ENCODE peak calls at places on chromosomes 3 and 15, in five cellular contexts. T, J, L, G and W are unnamed samples. For H3K4me1, the result is how much of the 10 kb centered on the place peaks cover.

GRCh38 chr3:134211797-134212196 is 38.9 kb downstream of the RYK start:
- DNase-seq in T (peak), J (no peak), L (peak), G (no peak), W (no peak)

GRCh38 chr3:49868951-49869454 is 703 bp downstream of the CAMKV start:
- DNase-seq in T (no peak), J (no peak), L (peak), G (no peak), W (no peak)

GRCh38 chr3:141876891-141877561 is 583 bp downstream of the ATP1B3 start:
- DNase-seq in T (peak), J (no peak), L (peak), G (no peak), W (peak)

GRCh38 chr15:69469467-69470191 is 17.0 kb downstream of the RPLP1 start:
- DNase-seq in T (no peak), J (no peak), L (peak), G (no peak), W (no peak)

GRCh38 chr3:118487734-118488133 is 546.9 kb downstream of the IGSF11 start:
- DNase-seq in T (no peak), J (no peak), L (no peak), G (no peak), W (no peak)

GRCh38 chr3:9229325-9229724 is 20.1 kb downstream of the SRGAP3 start:
- DNase-seq in T (no peak), J (no peak), L (no peak), G (no peak), W (no peak)

GRCh38 chr15:42616107-42616506 is 40.7 kb downstream of the STARD9 start:
- DNase-seq in T (no peak), J (no peak), L (no peak), G (no peak), W (no peak)

GRCh38 chr3:121155023-121155422 is 247.0 kb downstream of the STXBP5L start:
- DNase-seq in T (no peak), J (no peak), L (no peak), G (no peak), W (no peak)

DNA sequence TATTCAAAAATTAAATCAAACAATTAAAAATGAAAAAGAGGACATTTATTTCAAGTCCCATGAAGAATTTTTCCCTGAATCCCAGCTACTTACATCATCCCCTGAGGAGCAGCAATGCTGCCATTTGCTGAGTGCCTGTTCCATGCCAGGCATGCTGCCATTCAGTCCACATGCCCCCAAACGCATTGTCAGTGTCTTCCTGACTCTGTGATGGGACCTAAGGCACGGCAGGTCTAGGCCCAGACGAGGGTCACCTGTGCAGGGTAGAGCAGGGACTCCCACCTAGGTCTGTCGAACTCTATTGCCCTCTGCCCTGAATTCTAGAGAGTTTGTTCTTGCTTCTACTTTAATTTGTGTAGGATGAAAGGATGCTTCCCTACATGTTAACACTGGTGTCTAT is 7.0 kb downstream of the PSTPIP1 start:
- DNase-seq in T (no peak), J (no peak), L (no peak), G (no peak), W (no peak)
- H3K4me1 ChIP-seq in T (under half), J (under half), L (under half), G (under half), W (under half)

GRCh38 chr3:159857840-159858239 is 130.8 kb upstream of the IL12A start:
- DNase-seq in T (no peak), J (no peak), L (no peak), G (no peak), W (no peak)

GRCh38 chr3:159853506-159853864 is 135.2 kb upstream of the IL12A start:
- DNase-seq in T (no peak), J (no peak), L (no peak), G (no peak), W (no peak)

GRCh38 chr3:159856496-159857098 is 132.0 kb upstream of the IL12A start:
- DNase-seq in T (no peak), J (no peak), L (no peak), G (no peak), W (no peak)

GRCh38 chr3:159854500-159855124 is 134.0 kb upstream of the IL12A start:
- DNase-seq in T (no peak), J (no peak), L (no peak), G (no peak), W (no peak)

DNA sequence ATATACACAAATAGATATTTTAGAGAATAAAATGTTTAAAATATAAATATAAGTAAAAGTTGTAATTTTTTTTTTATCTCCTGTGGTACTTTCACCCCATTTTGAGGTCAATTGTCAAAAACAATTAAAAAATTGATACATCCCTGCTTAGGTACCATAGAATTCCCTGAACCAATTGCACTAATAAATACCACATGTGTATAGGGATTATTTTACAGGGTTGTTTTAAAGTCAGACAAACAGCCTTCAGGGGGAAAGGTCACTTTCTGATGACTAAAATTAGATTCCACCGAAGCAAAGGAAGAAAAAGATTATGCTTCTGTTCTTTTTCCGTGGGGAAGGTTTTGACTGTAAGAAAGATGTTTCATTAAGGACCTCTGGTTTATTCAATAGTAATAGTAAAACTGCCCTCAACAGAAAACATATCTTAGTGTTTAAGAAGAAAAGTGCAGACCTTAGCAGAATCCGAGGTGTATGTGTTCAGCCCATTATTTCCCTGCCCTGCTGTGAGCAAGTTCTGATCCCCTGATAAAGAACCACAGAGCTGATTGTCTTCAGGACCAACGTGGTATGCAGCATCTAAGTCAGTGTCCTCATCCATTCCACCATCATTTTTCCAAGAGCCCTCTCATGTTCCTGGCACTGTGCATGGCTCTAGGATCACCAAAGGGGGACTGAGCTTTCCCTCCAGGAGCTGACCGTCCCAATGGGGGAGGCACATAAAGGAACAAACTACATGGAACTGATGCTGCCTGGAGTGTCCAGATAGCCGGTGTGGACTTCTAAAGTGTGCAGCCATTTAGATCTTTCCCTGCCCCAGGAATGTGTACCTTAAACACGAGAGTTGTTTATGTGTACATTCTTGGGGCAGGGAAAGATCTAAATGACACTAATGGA is 132.8 kb upstream of the IL12A start:
- DNase-seq in T (no peak), J (no peak), L (no peak), G (no peak), W (no peak)
- H3K4me1 ChIP-seq in T (half or more), J (under half), L (under half), G (under half), W (under half)

GRCh38 chr15:31387483-31388118 is 61.0 kb downstream of the KLF13 start:
- DNase-seq in T (peak), J (no peak), L (no peak), G (no peak), W (peak)
- H3K4me1 ChIP-seq in T (under half), J (under half), L (under half), G (under half), W (under half)

GRCh38 chr15:77454265-77454664 is 33.6 kb downstream of the HMG20A start:
- DNase-seq in T (no peak), J (no peak), L (no peak), G (no peak), W (no peak)

GRCh38 chr15:77457619-77458265 is 37.1 kb downstream of the HMG20A start:
- DNase-seq in T (no peak), J (no peak), L (no peak), G (no peak), W (no peak)

GRCh38 chr15:77454956-77455355 is 34.3 kb downstream of the HMG20A start:
- DNase-seq in T (no peak), J (no peak), L (no peak), G (no peak), W (no peak)

GRCh38 chr15:77455696-77456293 is 35.1 kb downstream of the HMG20A start:
- DNase-seq in T (no peak), J (no peak), L (no peak), G (no peak), W (no peak)

GRCh38 chr15:77456746-77457618 is 36.3 kb downstream of the HMG20A start:
- DNase-seq in T (no peak), J (no peak), L (no peak), G (no peak), W (no peak)
- H3K4me1 ChIP-seq in T (under half), J (under half), L (under half), G (under half), W (under half)

GRCh38 chr15:74405823-74406222 is 27.9 kb downstream of the SEMA7A start:
- DNase-seq in T (no peak), J (no peak), L (no peak), G (no peak), W (no peak)
- H3K4me1 ChIP-seq in T (under half), J (under half), L (half or more), G (under half), W (under half)